ENCODE peak calls at places on chromosomes 6 and 20, in five cellular contexts. One of them, this sample, is unnamed.

GRCh38 chr20:57387463-57387862 is 3.7 kb upstream of the RBM38 start:
- DNase-seq in WTC11: no peak
- DNase-seq in HFF-Myc: no peak
- DNase-seq in RWPE1: no peak
- DNase-seq in astrocyte: no peak
- DNase-seq in this sample: no peak

GRCh38 chr6:90610291-90610670 is 23.4 kb upstream of the MAP3K7 start:
- DNase-seq in astrocyte: no peak
- DNase-seq in RWPE1: no peak
- DNase-seq in WTC11: no peak
- DNase-seq in HFF-Myc: no peak
- DNase-seq in this sample: no peak

GRCh38 chr6:6439778-6440177 is 119.3 kb upstream of the F13A1 start:
- DNase-seq in RWPE1: no peak
- DNase-seq in WTC11: no peak
- DNase-seq in astrocyte: no peak
- DNase-seq in HFF-Myc: no peak
- DNase-seq in this sample: no peak

GRCh38 chr6:35945650-35946025 is 24.7 kb upstream of the SRPK1 start:
- DNase-seq in HFF-Myc: no peak
- DNase-seq in WTC11: no peak
- DNase-seq in RWPE1: no peak
- DNase-seq in astrocyte: no peak
- DNase-seq in this sample: no peak

GRCh38 chr6:142013875-142014495 is 118.7 kb upstream of the GJE1 start:
- DNase-seq in astrocyte: peak
- DNase-seq in RWPE1: no peak
- DNase-seq in HFF-Myc: no peak
- DNase-seq in WTC11: no peak
- DNase-seq in this sample: no peak

GRCh38 chr20:53884859-53885654 is 185.3 kb downstream of the BCAS1 start:
- DNase-seq in WTC11: no peak
- DNase-seq in astrocyte: no peak
- DNase-seq in HFF-Myc: no peak
- DNase-seq in RWPE1: no peak
- DNase-seq in this sample: no peak

GRCh38 chr6:21263531-21264287 is 329.8 kb upstream of the SOX4 start:
- DNase-seq in WTC11: no peak
- DNase-seq in HFF-Myc: no peak
- DNase-seq in RWPE1: peak
- DNase-seq in astrocyte: peak
- DNase-seq in this sample: no peak

GRCh38 chr6:20542927-20543602 is 8.8 kb downstream of the CDKAL1 start:
- DNase-seq in RWPE1: peak
- DNase-seq in WTC11: no peak
- DNase-seq in astrocyte: peak
- DNase-seq in HFF-Myc: peak
- DNase-seq in this sample: peak

GRCh38 chr6:149037026-149037734 is 280.3 kb upstream of the TAB2 start:
- DNase-seq in astrocyte: peak
- DNase-seq in RWPE1: no peak
- DNase-seq in WTC11: peak
- DNase-seq in HFF-Myc: peak
- DNase-seq in this sample: peak

GRCh38 chr20:61510778-61511330 is 258.8 kb downstream of the CDH4 start:
- DNase-seq in HFF-Myc: no peak
- DNase-seq in RWPE1: no peak
- DNase-seq in WTC11: no peak
- DNase-seq in astrocyte: no peak
- DNase-seq in this sample: no peak

GRCh38 chr20:17925300-17925939 is 43.2 kb downstream of the SNX5 start:
- DNase-seq in astrocyte: no peak
- DNase-seq in HFF-Myc: no peak
- DNase-seq in RWPE1: no peak
- DNase-seq in WTC11: no peak
- DNase-seq in this sample: no peak

GRCh38 chr20:19211661-19212523 is 550 bp upstream of the SLC24A3 start:
- DNase-seq in HFF-Myc: no peak
- DNase-seq in astrocyte: no peak
- DNase-seq in WTC11: peak
- DNase-seq in RWPE1: no peak
- DNase-seq in this sample: no peak

GRCh38 chr20:3248993-3249347 is 10.0 kb upstream of the SLC4A11 start:
- DNase-seq in RWPE1: no peak
- DNase-seq in HFF-Myc: no peak
- DNase-seq in WTC11: no peak
- DNase-seq in astrocyte: no peak
- DNase-seq in this sample: no peak

GRCh38 chr6:119526609-119527605 is 177.3 kb upstream of the MAN1A1 start:
- DNase-seq in HFF-Myc: no peak
- DNase-seq in RWPE1: no peak
- DNase-seq in WTC11: no peak
- DNase-seq in astrocyte: no peak
- DNase-seq in this sample: no peak

GRCh38 chr20:7031222-7031621 is 263.7 kb downstream of the BMP2 start:
- DNase-seq in WTC11: no peak
- DNase-seq in RWPE1: no peak
- DNase-seq in HFF-Myc: no peak
- DNase-seq in astrocyte: no peak
- DNase-seq in this sample: no peak

GRCh38 chr6:44092312-44092884 is 34.9 kb downstream of the MRPL14 start:
- DNase-seq in RWPE1: no peak
- DNase-seq in WTC11: no peak
- DNase-seq in HFF-Myc: no peak
- DNase-seq in astrocyte: no peak
- DNase-seq in this sample: no peak

GRCh38 chr6:90098025-90098474 is 198.6 kb downstream of the BACH2 start:
- DNase-seq in HFF-Myc: peak
- DNase-seq in astrocyte: peak
- DNase-seq in RWPE1: peak
- DNase-seq in WTC11: no peak
- DNase-seq in this sample: peak

GRCh38 chr6:170046786-170047626 is 243.9 kb downstream of the DLL1 start:
- DNase-seq in RWPE1: no peak
- DNase-seq in WTC11: no peak
- DNase-seq in HFF-Myc: no peak
- DNase-seq in astrocyte: no peak
- DNase-seq in this sample: no peak

GRCh38 chr6:119129148-119129967 is 50.9 kb upstream of the FAM184A start:
- DNase-seq in WTC11: no peak
- DNase-seq in HFF-Myc: peak
- DNase-seq in RWPE1: peak
- DNase-seq in astrocyte: peak
- DNase-seq in this sample: peak

GRCh38 chr6:37029249-37029959 is 23.9 kb downstream of the FGD2 start:
- DNase-seq in astrocyte: peak
- DNase-seq in HFF-Myc: peak
- DNase-seq in RWPE1: no peak
- DNase-seq in WTC11: peak
- DNase-seq in this sample: peak

GRCh38 chr20:19074828-19075516 is 137.5 kb upstream of the SLC24A3 start:
- DNase-seq in HFF-Myc: no peak
- DNase-seq in astrocyte: no peak
- DNase-seq in RWPE1: no peak
- DNase-seq in WTC11: no peak
- DNase-seq in this sample: no peak

GRCh38 chr20:23205656-23206055 is 119.5 kb upstream of the CD93 start:
- DNase-seq in WTC11: peak
- DNase-seq in RWPE1: no peak
- DNase-seq in HFF-Myc: no peak
- DNase-seq in astrocyte: peak
- DNase-seq in this sample: no peak

GRCh38 chr6:33277663-33278391 is 904 bp downstream of the B3GALT4 start:
- DNase-seq in HFF-Myc: no peak
- DNase-seq in WTC11: peak
- DNase-seq in RWPE1: no peak
- DNase-seq in astrocyte: no peak
- DNase-seq in this sample: no peak

GRCh38 chr20:36084897-36085617 is 69.5 kb upstream of the EPB41L1 start:
- DNase-seq in HFF-Myc: no peak
- DNase-seq in WTC11: no peak
- DNase-seq in RWPE1: peak
- DNase-seq in astrocyte: peak
- DNase-seq in this sample: no peak

GRCh38 chr6:47593979-47594378 is 104.4 kb upstream of the ADGRF4 start:
- DNase-seq in WTC11: no peak
- DNase-seq in astrocyte: no peak
- DNase-seq in RWPE1: no peak
- DNase-seq in HFF-Myc: no peak
- DNase-seq in this sample: no peak

GRCh38 chr20:8909596-8909995 is 159.3 kb upstream of the PLCB4 start:
- DNase-seq in RWPE1: no peak
- DNase-seq in WTC11: no peak
- DNase-seq in astrocyte: no peak
- DNase-seq in HFF-Myc: no peak
- DNase-seq in this sample: no peak

GRCh38 chr6:71347119-71347518 is 58.5 kb downstream of the OGFRL1 start:
- DNase-seq in WTC11: no peak
- DNase-seq in RWPE1: no peak
- DNase-seq in astrocyte: no peak
- DNase-seq in HFF-Myc: no peak
- DNase-seq in this sample: no peak

GRCh38 chr20:52230406-52230805 is 38.8 kb upstream of the ZFP64 start:
- DNase-seq in HFF-Myc: no peak
- DNase-seq in astrocyte: no peak
- DNase-seq in RWPE1: no peak
- DNase-seq in WTC11: no peak
- DNase-seq in this sample: no peak

GRCh38 chr20:37407573-37408002 is 61.6 kb downstream of the SRC start:
- DNase-seq in HFF-Myc: no peak
- DNase-seq in WTC11: no peak
- DNase-seq in RWPE1: no peak
- DNase-seq in astrocyte: no peak
- DNase-seq in this sample: peak

GRCh38 chr6:44307217-44307616 is 5.9 kb downstream of the AARS2 start:
- DNase-seq in HFF-Myc: no peak
- DNase-seq in astrocyte: no peak
- DNase-seq in RWPE1: no peak
- DNase-seq in WTC11: no peak
- DNase-seq in this sample: no peak

GRCh38 chr6:8845691-8846090 is 410.3 kb upstream of the SLC35B3 start:
- DNase-seq in RWPE1: no peak
- DNase-seq in astrocyte: no peak
- DNase-seq in HFF-Myc: peak
- DNase-seq in WTC11: no peak
- DNase-seq in this sample: no peak

GRCh38 chr6:38432479-38432878 is 207.2 kb downstream of the BTBD9 start:
- DNase-seq in WTC11: no peak
- DNase-seq in astrocyte: peak
- DNase-seq in HFF-Myc: no peak
- DNase-seq in RWPE1: peak
- DNase-seq in this sample: peak

GRCh38 chr20:17562804-17563305 is 7.0 kb upstream of the DSTN start:
- DNase-seq in WTC11: no peak
- DNase-seq in astrocyte: peak
- DNase-seq in RWPE1: no peak
- DNase-seq in HFF-Myc: no peak
- DNase-seq in this sample: peak

GRCh38 chr6:24861934-24862333 is 63.2 kb upstream of the ARMH2 start:
- DNase-seq in RWPE1: no peak
- DNase-seq in astrocyte: no peak
- DNase-seq in WTC11: no peak
- DNase-seq in HFF-Myc: no peak
- DNase-seq in this sample: no peak

GRCh38 chr6:11364971-11365397 is 132.5 kb upstream of the NEDD9 start:
- DNase-seq in RWPE1: no peak
- DNase-seq in astrocyte: no peak
- DNase-seq in HFF-Myc: no peak
- DNase-seq in WTC11: no peak
- DNase-seq in this sample: no peak

GRCh38 chr6:155883741-155884140 is 428.1 kb upstream of the NOX3 start:
- DNase-seq in RWPE1: no peak
- DNase-seq in astrocyte: peak
- DNase-seq in HFF-Myc: peak
- DNase-seq in WTC11: no peak
- DNase-seq in this sample: peak

GRCh38 chr6:155881845-155882526 is 426.3 kb upstream of the NOX3 start:
- DNase-seq in astrocyte: no peak
- DNase-seq in RWPE1: no peak
- DNase-seq in WTC11: no peak
- DNase-seq in HFF-Myc: no peak
- DNase-seq in this sample: no peak

GRCh38 chr6:155882527-155883333 is 427.1 kb upstream of the NOX3 start:
- DNase-seq in astrocyte: peak
- DNase-seq in WTC11: no peak
- DNase-seq in HFF-Myc: no peak
- DNase-seq in RWPE1: no peak
- DNase-seq in this sample: peak

GRCh38 chr6:155880905-155881304 is 425.3 kb upstream of the NOX3 start:
- DNase-seq in HFF-Myc: no peak
- DNase-seq in astrocyte: peak
- DNase-seq in WTC11: no peak
- DNase-seq in RWPE1: no peak
- DNase-seq in this sample: peak

DNA sequence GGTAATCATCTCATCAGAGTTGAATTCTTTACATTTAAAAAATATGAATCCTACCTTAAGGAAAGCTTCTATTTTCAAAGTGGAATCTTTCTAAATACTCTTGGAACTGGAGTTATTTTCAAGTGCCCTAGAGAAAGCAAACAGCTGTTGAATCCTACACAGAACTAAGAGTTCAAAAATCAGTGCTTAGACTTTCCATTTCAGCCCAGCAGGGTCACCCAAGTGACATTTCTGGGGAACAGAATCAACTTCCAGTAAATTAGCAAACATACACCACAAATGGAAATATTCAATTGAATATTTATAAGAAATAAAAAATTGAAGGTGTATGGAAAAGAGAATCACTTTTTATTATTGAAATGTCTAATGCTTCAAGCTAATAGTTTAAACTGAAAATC is 427.7 kb upstream of the NOX3 start:
- DNase-seq in WTC11: no peak
- DNase-seq in astrocyte: no peak
- DNase-seq in RWPE1: no peak
- DNase-seq in HFF-Myc: no peak
- DNase-seq in this sample: no peak
- TF ChIP-seq CTCF in WTC11: no peak
- TF ChIP-seq CTCF in astrocyte: no peak
- TF ChIP-seq CTCF in RWPE1: no peak
- TF ChIP-seq CTCF in HFF-Myc: no peak
- TF ChIP-seq CTCF in this sample: peak

GRCh38 chr6:100228437-100229424 is 234.7 kb upstream of the MCHR2 start:
- DNase-seq in WTC11: peak
- DNase-seq in HFF-Myc: no peak
- DNase-seq in astrocyte: peak
- DNase-seq in RWPE1: peak
- DNase-seq in this sample: peak
- TF ChIP-seq CTCF in WTC11: no peak
- TF ChIP-seq CTCF in HFF-Myc: no peak
- TF ChIP-seq CTCF in astrocyte: peak
- TF ChIP-seq CTCF in RWPE1: peak
- TF ChIP-seq CTCF in this sample: peak

GRCh38 chr6:122289721-122290501 is 109.5 kb upstream of the HSF2 start:
- DNase-seq in RWPE1: no peak
- DNase-seq in astrocyte: peak
- DNase-seq in HFF-Myc: no peak
- DNase-seq in WTC11: peak
- DNase-seq in this sample: peak
- TF ChIP-seq CTCF in RWPE1: no peak
- TF ChIP-seq CTCF in astrocyte: peak
- TF ChIP-seq CTCF in HFF-Myc: peak
- TF ChIP-seq CTCF in WTC11: no peak
- TF ChIP-seq CTCF in this sample: peak

GRCh38 chr6:84685983-84686584 is 78.3 kb downstream of the TBX18 start:
- DNase-seq in WTC11: peak
- DNase-seq in RWPE1: peak
- DNase-seq in astrocyte: no peak
- DNase-seq in HFF-Myc: peak
- DNase-seq in this sample: no peak
- TF ChIP-seq CTCF in WTC11: peak
- TF ChIP-seq CTCF in RWPE1: peak
- TF ChIP-seq CTCF in astrocyte: peak
- TF ChIP-seq CTCF in HFF-Myc: peak
- TF ChIP-seq CTCF in this sample: peak